ENCODE peak calls at places on chromosomes 11 and 22, in ten cellular contexts. X, U, E, J, R, T, O, W, Q and I are unnamed samples.

GRCh38 chr11:126793596-126793995 is 207.0 kb downstream of the KIRREL3 start:
- DNase-seq in O (no peak), J (no peak), R (no peak), X (no peak), Q (no peak), U (no peak), E (no peak), T (no peak), W (no peak), I (no peak)

GRCh38 chr11:65185166-65185565 is 3.4 kb downstream of the CAPN1 start:
- DNase-seq in E (peak), W (no peak), O (no peak), X (no peak), U (no peak), Q (no peak), J (no peak), T (no peak), R (no peak), I (no peak)

GRCh38 chr11:8315463-8315862 is 51.8 kb upstream of the LMO1 start:
- DNase-seq in X (no peak), R (no peak), W (no peak), J (no peak), E (no peak), O (no peak), T (peak), U (no peak), Q (no peak), I (no peak)

GRCh38 chr22:45225732-45226560 is 14.7 kb downstream of the KIAA0930 start:
- DNase-seq in J (no peak), U (peak), R (no peak), X (no peak), O (no peak), Q (no peak), E (no peak), T (no peak), W (peak), I (no peak)

GRCh38 chr11:60810583-60810982 is 25.4 kb downstream of the MS4A10 start:
- DNase-seq in E (no peak), R (no peak), J (no peak), W (no peak), Q (no peak), X (no peak), U (no peak), O (no peak), T (no peak), I (no peak)

GRCh38 chr11:31641477-31642062 is 132.0 kb downstream of the ELP4 start:
- DNase-seq in T (peak), R (no peak), Q (peak), U (no peak), J (no peak), X (no peak), O (no peak), W (no peak), E (peak), I (no peak)

GRCh38 chr22:42376721-42377177 is 55.5 kb downstream of the NFAM1 start:
- DNase-seq in Q (no peak), R (peak), O (no peak), U (no peak), T (peak), E (peak), X (no peak), J (no peak), W (peak), I (no peak)

GRCh38 chr11:77505956-77506355 is 32.1 kb upstream of the PAK1 start:
- DNase-seq in W (no peak), E (no peak), Q (no peak), O (no peak), U (no peak), J (no peak), X (no peak), T (peak), R (no peak), I (no peak)

GRCh38 chr11:64290894-64291745 is at the start of gene KCNK4:
- DNase-seq in J (no peak), U (no peak), X (no peak), E (peak), R (no peak), O (no peak), Q (no peak), W (no peak), T (no peak), I (no peak)

GRCh38 chr11:2529173-2529572 is 84.4 kb downstream of the KCNQ1 start:
- DNase-seq in E (no peak), U (no peak), J (peak), R (no peak), T (no peak), Q (no peak), W (no peak), O (no peak), X (no peak), I (no peak)

GRCh38 chr11:108501396-108501795 is 3.2 kb upstream of the POGLUT3 start:
- DNase-seq in T (no peak), J (no peak), U (no peak), W (no peak), E (no peak), O (no peak), R (no peak), Q (no peak), X (no peak), I (no peak)

GRCh38 chr22:24580276-24580675 is 12.6 kb downstream of the LRRC75B start:
- DNase-seq in W (no peak), T (no peak), R (peak), U (peak), X (no peak), E (no peak), J (no peak), Q (no peak), O (peak), I (no peak)

GRCh38 chr22:38981005-38981658 is 1.0 kb upstream of the APOBEC3B start:
- DNase-seq in J (peak), Q (peak), U (peak), X (peak), T (peak), W (no peak), R (no peak), E (peak), O (no peak), I (no peak)

GRCh38 chr11:112176077-112176476 is 765 bp downstream of the BCO2 start:
- DNase-seq in T (no peak), R (no peak), O (no peak), W (no peak), X (no peak), Q (no peak), E (no peak), J (no peak), U (no peak), I (no peak)

GRCh38 chr22:38203855-38204497 is 2.2 kb downstream of the MAFF start:
- DNase-seq in T (no peak), R (no peak), Q (no peak), E (no peak), W (no peak), O (no peak), X (no peak), J (no peak), U (peak), I (no peak)

GRCh38 chr11:132301900-132302299 is 931.5 kb downstream of the NTM start:
- DNase-seq in E (no peak), W (no peak), O (no peak), J (no peak), Q (no peak), U (no peak), R (no peak), T (no peak), X (no peak), I (no peak)

GRCh38 chr11:87970762-87971161 is 204.5 kb downstream of the RAB38 start:
- DNase-seq in E (peak), R (no peak), U (no peak), X (no peak), T (no peak), W (no peak), J (no peak), O (no peak), Q (no peak), I (no peak)

GRCh38 chr11:74849525-74850391 is 99.1 kb downstream of the XRRA1 start:
- DNase-seq in J (no peak), U (peak), E (peak), T (no peak), O (no peak), R (peak), Q (no peak), X (no peak), W (peak), I (no peak)

GRCh38 chr11:27201454-27202302 is 161.1 kb downstream of the BBOX1 start:
- DNase-seq in W (peak), T (peak), J (peak), U (peak), O (no peak), X (no peak), E (peak), R (no peak), Q (no peak), I (no peak)

GRCh38 chr11:113865873-113866272 is 9.5 kb downstream of the USP28 start:
- DNase-seq in E (no peak), J (no peak), X (no peak), R (no peak), Q (no peak), U (no peak), T (no peak), W (no peak), O (no peak), I (no peak)

GRCh38 chr11:58596621-58597020 is 17.8 kb downstream of the ZFP91 start:
- DNase-seq in O (no peak), R (no peak), J (no peak), E (no peak), W (no peak), Q (no peak), X (no peak), T (no peak), U (no peak), I (no peak)

GRCh38 chr11:112459001-112459400 is 198.3 kb upstream of the PLET1 start:
- DNase-seq in W (no peak), O (no peak), J (no peak), E (no peak), X (no peak), U (no peak), Q (no peak), R (no peak), T (no peak), I (no peak)

GRCh38 chr11:121755191-121755590 is 302.4 kb upstream of the SORL1-AS1 start:
- DNase-seq in U (no peak), X (no peak), O (no peak), Q (no peak), T (no peak), R (no peak), E (peak), W (no peak), J (no peak), I (no peak)

GRCh38 chr11:2933376-2934056 is 4.3 kb upstream of the PHLDA2 start:
- DNase-seq in X (peak), Q (peak), J (no peak), T (no peak), U (peak), O (no peak), R (peak), E (peak), W (peak), I (no peak)

GRCh38 chr11:118067006-118067405 is 9.9 kb upstream of the TMPRSS4 start:
- DNase-seq in Q (no peak), E (no peak), J (no peak), O (no peak), X (no peak), T (no peak), U (no peak), R (no peak), W (no peak), I (no peak)

GRCh38 chr11:8062781-8063257 is 18.2 kb upstream of the TUB start:
- DNase-seq in O (no peak), R (no peak), W (no peak), E (no peak), J (no peak), X (no peak), Q (no peak), T (no peak), U (no peak), I (no peak)

GRCh38 chr11:69992943-69993694 is 85.0 kb upstream of the ANO1 start:
- DNase-seq in X (no peak), Q (no peak), O (no peak), E (no peak), U (peak), T (no peak), W (no peak), R (no peak), J (no peak), I (no peak)

GRCh38 chr11:96173424-96173823 is 169.6 kb downstream of the MAML2 start:
- DNase-seq in O (no peak), J (no peak), Q (no peak), E (no peak), X (no peak), R (no peak), U (no peak), W (no peak), T (no peak), I (no peak)

GRCh38 chr11:129949067-129949466 is 53.6 kb downstream of the PRDM10 start:
- DNase-seq in E (no peak), U (no peak), J (no peak), O (no peak), T (no peak), W (no peak), R (no peak), Q (no peak), X (no peak), I (no peak)

GRCh38 chr22:21682385-21683175 is 16.8 kb downstream of the PPIL2 start:
- DNase-seq in W (no peak), O (no peak), X (no peak), Q (no peak), R (no peak), E (no peak), U (no peak), T (no peak), J (no peak), I (no peak)

GRCh38 chr11:116990061-116990473 is 108.2 kb downstream of the SIK3 start:
- DNase-seq in R (peak), X (no peak), U (peak), T (no peak), Q (no peak), W (no peak), J (no peak), O (peak), E (no peak), I (no peak)

GRCh38 chr11:125062931-125063428 is at the start of gene SLC37A2:
- DNase-seq in R (no peak), J (peak), T (peak), Q (no peak), E (peak), U (peak), O (no peak), X (peak), W (peak), I (peak)

GRCh38 chr22:41132555-41132954 is 40.2 kb downstream of the EP300 start:
- DNase-seq in J (no peak), X (no peak), Q (no peak), U (no peak), T (no peak), O (no peak), E (no peak), R (no peak), W (no peak), I (no peak)

GRCh38 chr11:46125284-46125683 is 4.0 kb upstream of the PHF21A start:
- DNase-seq in W (no peak), Q (no peak), X (no peak), J (no peak), R (no peak), U (no peak), O (no peak), T (no peak), E (no peak), I (no peak)

GRCh38 chr11:118928870-118929495 is 3.3 kb upstream of the BCL9L start:
- DNase-seq in E (peak), W (peak), O (no peak), R (no peak), J (peak), T (peak), U (peak), Q (no peak), X (no peak), I (no peak)

DNA sequence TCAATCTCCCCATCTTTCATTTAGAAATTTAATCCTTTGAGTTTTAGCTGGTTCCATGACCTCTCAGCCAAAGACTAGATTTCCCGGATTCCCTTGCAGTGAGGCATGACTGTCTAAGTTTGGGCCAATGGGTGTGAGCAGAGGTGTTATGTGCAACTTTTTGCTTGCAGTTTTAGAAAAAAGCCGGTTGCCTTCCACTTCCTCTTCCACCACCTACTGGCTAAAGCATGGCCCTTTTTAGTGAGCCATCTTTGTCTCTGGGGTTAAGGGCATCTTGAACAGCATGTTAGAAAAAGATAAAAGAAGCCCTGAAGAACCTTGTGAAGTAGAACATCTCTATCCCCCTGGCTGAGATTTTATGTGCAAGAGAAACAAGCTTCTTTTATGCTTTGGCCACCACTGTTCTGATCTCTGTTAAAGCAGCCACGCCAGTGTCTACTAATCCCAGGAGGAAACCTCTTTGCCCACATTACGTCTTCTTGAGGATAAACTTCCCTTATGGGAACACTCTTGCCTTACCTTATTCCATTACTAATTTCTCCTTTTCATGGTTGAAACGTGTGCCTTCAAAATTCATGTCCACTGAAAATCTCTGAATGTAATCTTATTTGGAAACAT is 279.9 kb downstream of the TENM4 start:
- DNase-seq in O (no peak), W (no peak), X (no peak), R (no peak), U (peak), Q (no peak), E (peak), J (no peak), T (no peak), I (no peak)
- TF ChIP-seq CTCF in O (no peak), W (no peak), X (peak), R (peak), U (no peak), Q (peak), E (peak), J (no peak), T (no peak), I (peak)

DNA sequence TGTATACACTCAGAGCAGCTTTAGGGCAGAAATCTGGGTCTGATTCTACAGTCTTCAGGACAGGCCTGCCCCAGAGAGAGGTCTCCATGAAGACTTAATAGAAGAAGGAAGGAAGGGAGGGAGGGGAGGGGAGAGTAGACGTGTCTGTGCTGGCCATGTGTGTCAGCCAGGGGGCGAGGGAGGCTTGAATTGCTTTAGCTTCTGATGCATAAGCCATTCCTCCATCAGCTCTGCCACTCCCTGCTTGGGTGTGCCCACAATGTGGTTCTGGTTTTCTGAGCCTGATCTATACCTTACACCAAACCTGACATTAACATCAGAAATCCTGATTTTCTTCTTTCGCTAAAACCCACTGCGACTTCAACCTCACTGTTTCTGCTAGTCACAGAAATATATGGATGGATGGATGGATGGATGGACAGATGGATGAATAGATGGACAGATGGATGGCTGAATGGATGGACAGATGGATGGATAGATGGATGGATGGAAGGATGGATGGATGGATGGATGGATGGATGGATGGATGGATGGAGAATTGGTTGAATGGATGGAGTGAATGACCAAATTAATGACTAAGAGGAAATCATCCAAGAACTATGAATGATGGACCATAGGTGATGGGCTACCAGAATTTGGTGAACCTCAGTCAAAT is 56.5 kb upstream of the PRDM11 start:
- DNase-seq in R (peak), O (no peak), U (peak), T (no peak), Q (no peak), E (peak), W (no peak), J (no peak), X (no peak), I (no peak)
- TF ChIP-seq CTCF in R (peak), O (peak), U (no peak), T (peak), Q (peak), E (peak), W (no peak), J (no peak), X (no peak), I (no peak)

GRCh38 chr11:62122076-62122475 is 1.7 kb upstream of the INCENP start:
- DNase-seq in R (no peak), E (peak), T (no peak), U (no peak), J (no peak), O (no peak), Q (peak), X (no peak), W (no peak), I (no peak)
- TF ChIP-seq CTCF in R (peak), E (peak), T (peak), U (peak), J (no peak), O (no peak), Q (peak), X (peak), W (no peak), I (no peak)

GRCh38 chr11:26095340-26095739 is 236.6 kb upstream of the ANO3 start:
- DNase-seq in Q (no peak), U (no peak), R (no peak), E (peak), W (no peak), X (no peak), O (no peak), J (no peak), T (no peak), I (no peak)
- TF ChIP-seq CTCF in Q (no peak), U (no peak), R (no peak), E (peak), W (no peak), X (no peak), O (no peak), J (no peak), T (no peak), I (no peak)

DNA sequence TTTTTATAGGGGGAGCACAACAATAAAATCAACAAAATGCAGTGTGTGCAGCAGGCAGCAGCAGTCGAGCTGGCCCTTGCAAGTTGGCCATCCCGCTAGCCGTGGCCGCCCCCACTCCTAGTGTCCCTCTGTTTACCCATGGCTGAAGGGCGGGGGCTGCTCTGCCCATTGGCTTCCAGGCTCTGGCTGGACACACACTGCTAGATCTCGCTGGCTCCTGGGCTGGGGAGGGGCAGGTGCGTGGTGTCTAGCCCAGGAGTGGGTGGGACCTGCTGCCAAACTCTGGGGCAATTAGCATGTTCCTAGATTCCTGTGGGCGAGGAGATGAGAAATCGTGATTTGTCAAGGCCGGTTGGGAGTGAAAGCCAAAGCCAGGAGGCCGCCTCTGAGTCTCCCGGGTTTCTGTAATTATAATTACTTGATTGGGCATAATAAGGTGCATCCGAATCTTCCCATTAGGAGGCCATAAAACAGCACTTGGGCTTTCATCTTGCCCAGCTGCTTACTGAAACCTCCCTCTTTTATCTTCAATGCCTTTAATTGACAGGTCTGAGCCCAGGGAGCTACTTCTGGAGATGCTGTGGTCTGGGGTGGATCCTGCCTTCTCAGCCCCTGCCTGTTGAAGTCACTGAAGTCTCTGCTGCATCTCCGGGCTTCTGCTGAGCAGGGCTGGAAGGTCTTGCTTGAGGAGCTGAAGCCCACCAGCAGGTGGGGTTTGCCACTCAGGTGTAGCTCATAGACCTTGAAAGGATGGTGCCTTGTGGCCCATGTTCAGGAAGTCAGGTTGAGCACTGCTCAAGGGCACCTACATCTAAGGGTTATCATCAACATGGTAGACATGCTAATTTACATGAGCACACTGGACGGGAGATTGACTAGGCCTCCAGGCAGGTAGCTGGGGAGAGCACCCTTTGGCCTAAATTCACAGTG is 44.5 kb upstream of the DKK3 start:
- DNase-seq in R (no peak), E (peak), W (no peak), J (no peak), X (no peak), T (no peak), U (peak), Q (no peak), O (no peak), I (no peak)
- TF ChIP-seq CTCF in R (no peak), E (peak), W (no peak), J (no peak), X (peak), T (no peak), U (peak), Q (peak), O (peak), I (peak)

GRCh38 chr11:76444384-76445121 is at the start of gene EMSY:
- DNase-seq in T (peak), R (peak), E (peak), Q (peak), O (peak), J (peak), U (peak), X (peak), W (peak), I (peak)
- TF ChIP-seq CTCF in T (no peak), R (no peak), E (no peak), Q (no peak), O (no peak), J (no peak), U (no peak), X (no peak), W (no peak), I (no peak)